ENCODE peak calls at places on chromosome 6, in five cellular contexts. V is HepG2, X is mesendoderm, F is hepatocyte, L is uterus. Y is an unnamed sample. For H3K27me3, the result is how much of the 10 kb centered on the place peaks cover.

GRCh38 chr6:113596477-113596876 is 260.7 kb upstream of the MARCKS start:
- DNase-seq in V (no peak), X (no peak), F (no peak), L (no peak), Y (no peak)

GRCh38 chr6:69835414-69836179 is 30.8 kb upstream of the COL19A1 start:
- DNase-seq in V (peak), X (peak), F (peak), L (no peak), Y (no peak)

GRCh38 chr6:17585766-17586502 is 14.2 kb upstream of the FAM8A1 start:
- DNase-seq in V (peak), X (peak), F (peak), L (no peak), Y (no peak)

GRCh38 chr6:37777272-37777736 is 42.2 kb upstream of the ZFAND3 start:
- DNase-seq in V (no peak), X (peak), F (no peak), L (no peak), Y (no peak)

GRCh38 chr6:47897233-47897632 is 115.4 kb downstream of the OPN5 start:
- DNase-seq in V (no peak), X (no peak), F (no peak), L (no peak), Y (no peak)

GRCh38 chr6:43103253-43103876 is 27.3 kb downstream of the PTK7 start:
- DNase-seq in V (no peak), X (peak), F (no peak), L (no peak), Y (no peak)

GRCh38 chr6:50820590-50821234 is 2.0 kb downstream of the TFAP2B start:
- DNase-seq in V (no peak), X (no peak), F (no peak), L (no peak), Y (no peak)

GRCh38 chr6:107620736-107621135 is 130.8 kb downstream of the SOBP start:
- DNase-seq in V (no peak), X (no peak), F (no peak), L (no peak), Y (no peak)

GRCh38 chr6:5279891-5280338 is 18.6 kb downstream of the FARS2 start:
- DNase-seq in V (no peak), X (no peak), F (no peak), L (no peak), Y (no peak)

GRCh38 chr6:38460216-38460615 is 179.5 kb downstream of the BTBD9 start:
- DNase-seq in V (no peak), X (peak), F (no peak), L (no peak), Y (no peak)

GRCh38 chr6:90463874-90464273 is 123.0 kb downstream of the MAP3K7 start:
- DNase-seq in V (no peak), X (no peak), F (no peak), L (no peak), Y (no peak)

GRCh38 chr6:34657307-34657978 is 39.1 kb downstream of the ILRUN start:
- DNase-seq in V (peak), X (peak), F (peak), L (peak), Y (no peak)

GRCh38 chr6:128696651-128697391 is 176.4 kb upstream of the PTPRK start:
- DNase-seq in V (no peak), X (peak), F (no peak), L (no peak), Y (no peak)

GRCh38 chr6:105359419-105360366 is 43.2 kb downstream of the PREP start:
- DNase-seq in V (no peak), X (peak), F (peak), L (no peak), Y (no peak)

GRCh38 chr6:127120109-127120786 is 1.8 kb downstream of the RSPO3 start:
- DNase-seq in V (no peak), X (peak), F (peak), L (peak), Y (no peak)

GRCh38 chr6:41132254-41132653 is 21.9 kb downstream of the TREML1 start:
- DNase-seq in V (no peak), X (no peak), F (no peak), L (no peak), Y (no peak)

GRCh38 chr6:41135062-41135832 is 18.9 kb downstream of the TREML1 start:
- DNase-seq in V (no peak), X (no peak), F (no peak), L (no peak), Y (no peak)

DNA sequence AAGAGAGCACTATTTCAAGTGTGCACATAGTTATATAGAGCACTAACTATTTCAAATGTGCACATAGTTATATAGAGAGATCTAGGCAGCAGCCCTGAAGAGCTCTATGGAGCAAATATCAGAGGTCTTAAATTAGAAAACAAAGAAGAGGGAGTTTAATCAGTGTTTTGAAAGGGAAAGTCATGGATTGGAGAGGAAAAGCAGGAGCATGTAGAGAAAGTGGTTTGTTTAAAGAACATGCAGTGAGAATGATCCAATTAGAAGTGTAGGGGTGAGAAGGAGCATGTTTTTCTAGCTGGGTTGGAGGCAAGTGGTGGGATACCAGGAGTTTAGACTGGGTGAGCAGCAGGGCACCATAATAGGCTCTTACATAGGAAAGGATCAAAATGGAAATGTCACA is 17.2 kb downstream of the TREML1 start:
- DNase-seq in V (no peak), X (no peak), F (no peak), L (no peak), Y (no peak)
- H3K27ac ChIP-seq in V (no peak), X (no peak), F (no peak), L (no peak), Y (no peak)

DNA sequence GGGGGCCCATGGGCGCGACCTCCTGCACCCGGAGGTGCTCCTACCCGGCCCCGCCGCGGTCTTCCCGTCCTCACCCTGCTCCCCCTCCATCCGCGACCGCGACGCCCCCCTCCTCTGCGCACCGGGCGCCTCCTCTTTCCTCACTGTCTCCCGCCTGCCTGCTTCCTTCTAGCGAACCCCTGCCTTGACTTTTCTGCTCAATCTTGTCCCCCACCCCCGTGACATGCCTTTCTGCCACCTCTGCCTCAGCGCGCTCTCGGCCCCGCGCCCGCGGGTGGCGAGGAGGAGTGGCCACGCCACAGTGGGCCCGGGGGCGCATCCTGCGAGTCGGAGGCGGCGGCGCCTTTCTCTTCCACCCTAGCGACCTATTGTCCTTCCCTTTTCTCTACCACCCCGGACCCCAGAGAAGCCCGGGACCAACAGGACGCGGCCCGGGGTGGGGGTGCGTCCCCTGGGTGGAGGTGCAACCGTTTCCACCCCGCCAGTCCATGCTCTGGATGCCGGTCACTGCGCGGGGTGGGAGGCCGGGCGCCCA is 2.1 kb downstream of the PDE10A start:
- DNase-seq in V (no peak), X (no peak), F (peak), L (no peak), Y (no peak)
- H3K27me3 ChIP-seq in V (half or more), X (under half), F (half or more), L (under half), Y (half or more)

DNA sequence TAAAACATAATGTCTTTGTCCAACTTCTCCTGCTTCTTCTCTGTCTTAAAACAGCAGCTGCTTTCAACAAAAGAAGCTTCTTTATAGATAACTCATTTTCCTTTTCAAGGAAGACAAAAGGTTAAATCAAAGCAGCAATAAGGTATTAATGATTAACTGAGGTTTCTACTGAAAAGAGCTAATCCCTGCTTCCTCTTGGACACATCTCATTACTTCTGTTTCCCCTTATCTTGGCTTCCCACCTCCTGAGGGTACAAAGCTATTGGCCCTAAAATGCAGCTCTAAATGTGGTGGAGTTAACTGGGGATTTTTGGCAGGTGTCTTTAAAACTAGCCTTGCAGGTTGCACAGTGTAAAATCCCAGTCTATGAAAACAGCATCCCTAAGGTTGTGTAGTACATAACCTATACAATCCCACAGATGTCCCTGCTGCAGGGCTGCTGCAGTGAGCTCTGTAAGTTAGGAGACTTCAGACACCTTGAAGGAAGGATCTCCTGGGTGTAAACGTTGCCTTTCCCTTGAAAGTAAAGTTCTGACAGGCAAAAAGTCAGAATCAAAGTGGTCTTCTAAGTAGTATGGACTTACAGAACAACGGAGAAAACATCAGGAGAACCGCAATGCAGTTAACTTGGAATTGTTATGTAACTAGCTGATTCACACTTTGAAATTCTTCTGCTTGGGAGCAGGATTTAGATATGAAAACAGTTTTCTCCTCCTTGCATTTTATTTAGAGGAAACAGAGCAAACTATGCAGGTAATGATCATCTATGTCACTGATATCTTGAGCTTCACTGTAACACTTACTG is 71.7 kb upstream of the TRAF3IP2 start:
- DNase-seq in V (peak), X (peak), F (no peak), L (no peak), Y (no peak)
- H3K27ac ChIP-seq in V (peak), X (no peak), F (peak), L (no peak), Y (no peak)

DNA sequence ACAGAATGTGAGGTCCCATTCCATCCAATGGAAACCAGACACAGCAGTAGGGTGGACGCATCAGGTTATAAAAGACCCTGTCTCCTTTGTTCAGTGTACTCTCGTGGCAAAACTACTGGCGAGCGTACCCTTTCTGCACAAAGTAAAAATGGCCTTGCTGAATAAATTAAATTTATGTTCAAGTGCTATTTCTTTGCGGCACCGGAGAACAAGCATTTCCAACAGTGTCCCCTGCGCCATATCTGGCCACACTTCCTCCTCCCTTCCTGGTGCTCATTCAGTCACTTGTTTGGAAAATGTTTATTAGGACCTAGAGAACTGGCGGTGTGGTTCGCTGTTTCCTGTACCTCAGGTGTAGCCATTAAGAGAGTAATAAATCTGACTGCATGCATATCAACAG is 46.9 kb upstream of the DACT2 start:
- DNase-seq in V (no peak), X (no peak), F (no peak), L (no peak), Y (no peak)
- H3K27me3 ChIP-seq in V (half or more), X (under half), F (under half), L (under half), Y (under half)

DNA sequence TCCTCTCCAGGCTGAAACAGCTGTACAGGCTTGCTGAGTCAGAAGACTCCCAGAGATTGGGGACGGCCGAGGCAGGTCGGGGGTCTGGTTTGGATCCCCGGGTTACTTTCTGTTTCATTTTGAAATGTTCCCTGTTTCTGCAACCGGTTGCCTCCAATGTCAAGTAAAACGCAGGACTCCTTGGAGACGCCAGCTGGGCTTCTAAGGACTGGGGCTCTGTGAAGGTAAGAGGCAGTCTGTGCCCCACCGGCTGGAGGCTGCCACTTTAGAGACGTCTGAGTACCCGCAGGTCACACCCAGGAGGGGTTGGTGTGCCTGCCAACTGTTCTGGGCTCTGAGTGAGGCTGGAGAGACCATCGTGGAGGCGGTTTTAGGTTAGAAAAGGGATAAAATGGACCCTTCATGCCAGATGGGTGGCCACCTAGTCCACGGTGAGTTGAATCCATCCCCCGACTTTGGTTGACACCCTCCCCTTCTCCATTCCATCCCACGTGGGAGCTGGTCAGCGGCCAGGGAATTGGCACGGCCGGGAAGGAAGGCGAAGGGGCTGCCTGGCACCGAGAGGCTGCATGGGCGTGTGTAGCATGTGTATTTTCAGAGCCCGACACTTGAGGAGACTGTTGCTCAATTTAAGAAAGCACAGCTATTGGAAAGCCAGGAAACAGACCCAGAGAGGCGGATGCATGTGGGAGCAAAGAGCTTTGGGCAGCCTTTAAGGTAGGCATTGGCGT is 240.9 kb downstream of the PHACTR1 start:
- DNase-seq in V (no peak), X (peak), F (peak), L (peak), Y (peak)
- H3K27ac ChIP-seq in V (no peak), X (no peak), F (peak), L (peak), Y (peak)

DNA sequence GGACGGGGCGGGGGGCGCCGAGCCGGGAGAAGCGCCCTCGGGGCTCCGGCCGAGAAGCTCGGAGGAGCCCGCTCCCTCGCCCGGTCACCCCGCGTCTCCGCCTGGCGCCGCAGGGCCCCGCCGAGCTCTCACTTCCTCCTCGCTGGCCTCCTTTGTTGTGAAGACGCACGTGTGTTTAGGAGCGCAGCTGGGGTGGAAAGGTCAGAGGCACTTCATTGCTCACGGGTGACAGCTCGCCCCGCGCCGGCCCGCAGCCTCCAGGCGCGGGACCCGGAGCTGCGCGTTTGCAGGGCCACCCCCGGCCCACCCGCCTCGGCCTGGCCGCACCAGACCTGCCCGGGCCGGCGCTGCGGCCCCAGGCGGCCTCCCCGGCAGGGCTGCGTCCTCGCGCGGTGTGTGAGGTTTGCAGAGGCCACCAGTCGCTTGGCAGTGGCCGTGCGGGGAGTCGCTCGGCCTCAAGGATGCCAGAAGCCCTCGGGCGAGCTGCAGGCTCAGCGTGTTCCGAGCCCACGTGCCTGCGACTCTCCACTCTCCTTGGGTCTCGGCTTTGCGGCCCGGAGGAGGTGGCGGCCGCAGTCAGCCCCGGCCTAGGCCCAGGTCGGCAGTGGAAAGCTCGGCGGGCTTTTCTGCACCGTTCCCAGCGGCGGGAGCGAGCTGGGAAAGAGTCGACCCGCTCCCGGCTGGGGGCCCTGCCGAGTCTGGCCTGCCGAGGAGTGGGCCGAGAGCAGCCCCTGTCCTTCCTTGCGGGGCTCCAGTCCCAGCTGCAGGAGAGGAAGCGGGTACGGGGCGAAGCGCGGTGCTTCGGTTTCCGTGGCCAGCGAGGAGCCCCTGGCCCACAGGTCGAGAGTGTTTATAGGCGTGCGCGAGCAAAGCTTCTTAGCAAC is 5.3 kb downstream of the FOXC1 start:
- DNase-seq in V (no peak), X (peak), F (peak), L (no peak), Y (no peak)
- H3K27me3 ChIP-seq in V (under half), X (half or more), F (half or more), L (under half), Y (under half)